ENCODE peak calls at places on chromosomes 6 and 20, in seven cellular contexts. J is mammary epithelial cell, I is thoracic aorta, E is tibial artery, H is hepatocyte, X is brain microvascular endothelial cell, V is cardiac fibroblast. Y is an unnamed sample.

GRCh38 chr20:60046011-60046413 is 87.8 kb downstream of the CDH26 start:
- DNase-seq in J (no peak), I (no peak), E (no peak), H (peak; percentile 30), X (no peak), V (no peak), Y (peak; percentile 29)

GRCh38 chr20:51902933-51903332 is 100.6 kb upstream of the SALL4 start:
- DNase-seq in J (no peak), I (no peak), E (no peak), H (no peak), X (no peak), V (no peak), Y (no peak)

GRCh38 chr20:12434672-12435071 is 517.0 kb downstream of the BTBD3 start:
- DNase-seq in J (no peak), I (no peak), E (no peak), H (no peak), X (no peak), V (no peak), Y (no peak)

GRCh38 chr20:49595811-49596545 is 28.0 kb upstream of the PTGIS start:
- DNase-seq in J (no peak), I (no peak), E (peak; percentile 65), H (no peak), X (peak; percentile 64), V (peak; percentile 51), Y (no peak)

GRCh38 chr20:11891081-11891826 is 26.4 kb upstream of the BTBD3 start:
- DNase-seq in J (peak; percentile 55), I (peak; percentile 5), E (peak; percentile 25), H (peak; percentile 81), X (peak; percentile 21), V (peak; percentile 38), Y (no peak)

GRCh38 chr20:18750735-18751134 is 62.8 kb upstream of the SCP2D1 start:
- DNase-seq in J (no peak), I (no peak), E (no peak), H (no peak), X (no peak), V (no peak), Y (no peak)

GRCh38 chr6:148602136-148602535 is 144.7 kb upstream of the UST start:
- DNase-seq in J (no peak), I (no peak), E (no peak), H (no peak), X (no peak), V (no peak), Y (no peak)

GRCh38 chr6:43299338-43300293 is 1.6 kb downstream of the SLC22A7 start:
- DNase-seq in J (no peak), I (no peak), E (no peak), H (no peak), X (no peak), V (no peak), Y (no peak)

GRCh38 chr6:132673376-132674094 is 14.6 kb upstream of the TAAR1 start:
- DNase-seq in J (peak; percentile 12), I (no peak), E (no peak), H (no peak), X (no peak), V (no peak), Y (no peak)

GRCh38 chr6:165515963-165516624 is 146.9 kb downstream of the PDE10A start:
- DNase-seq in J (no peak), I (no peak), E (no peak), H (no peak), X (peak; percentile 25), V (peak; percentile 69), Y (no peak)

GRCh38 chr6:15441215-15441868 is 195.5 kb downstream of the JARID2 start:
- DNase-seq in J (peak; percentile 50), I (peak; percentile 6), E (peak; percentile 48), H (peak; percentile 77), X (peak; percentile 70), V (peak; percentile 87), Y (peak; percentile 59)

GRCh38 chr20:59360934-59361333 is 60.5 kb downstream of the EDN3 start:
- DNase-seq in J (no peak), I (no peak), E (no peak), H (no peak), X (no peak), V (no peak), Y (no peak)

GRCh38 chr6:167645383-167645782 is 181.3 kb upstream of the AFDN start:
- DNase-seq in J (no peak), I (no peak), E (no peak), H (no peak), X (no peak), V (no peak), Y (no peak)

GRCh38 chr6:144683216-144684070 is 398.3 kb downstream of the UTRN start:
- DNase-seq in J (no peak), I (peak; percentile 18), E (no peak), H (no peak), X (no peak), V (no peak), Y (no peak)

GRCh38 chr6:33768644-33769120 is 20.2 kb downstream of the LEMD2 start:
- DNase-seq in J (peak; percentile 46), I (peak; percentile 60), E (peak; percentile 83), H (peak; percentile 90), X (peak; percentile 74), V (peak; percentile 86), Y (peak; percentile 49)

GRCh38 chr20:50385733-50386640 is 124.2 kb upstream of the PTPN1 start:
- DNase-seq in J (no peak), I (no peak), E (no peak), H (no peak), X (no peak), V (no peak), Y (no peak)

GRCh38 chr6:80767808-80768207 is 661.3 kb downstream of the BCKDHB start:
- DNase-seq in J (peak; percentile 57), I (peak; percentile 6), E (peak; percentile 87), H (no peak), X (peak; percentile 88), V (peak; percentile 88), Y (peak; percentile 81)

GRCh38 chr20:21291026-21291425 is 12.1 kb upstream of the XRN2 start:
- DNase-seq in J (peak; percentile 5), I (no peak), E (no peak), H (no peak), X (no peak), V (peak; percentile 35), Y (no peak)

GRCh38 chr6:101490857-101491256 is 97.3 kb downstream of the GRIK2 start:
- DNase-seq in J (peak; percentile 27), I (no peak), E (no peak), H (no peak), X (no peak), V (no peak), Y (no peak)

GRCh38 chr6:101486124-101486523 is 92.6 kb downstream of the GRIK2 start:
- DNase-seq in J (no peak), I (no peak), E (no peak), H (no peak), X (no peak), V (no peak), Y (no peak)

GRCh38 chr6:101489456-101489855 is 95.9 kb downstream of the GRIK2 start:
- DNase-seq in J (no peak), I (no peak), E (no peak), H (no peak), X (no peak), V (no peak), Y (no peak)
- TF ChIP-seq CTCF in J (no peak), I (no peak), E (no peak), H (no peak), X (no peak), V (no peak), Y (no peak)

DNA sequence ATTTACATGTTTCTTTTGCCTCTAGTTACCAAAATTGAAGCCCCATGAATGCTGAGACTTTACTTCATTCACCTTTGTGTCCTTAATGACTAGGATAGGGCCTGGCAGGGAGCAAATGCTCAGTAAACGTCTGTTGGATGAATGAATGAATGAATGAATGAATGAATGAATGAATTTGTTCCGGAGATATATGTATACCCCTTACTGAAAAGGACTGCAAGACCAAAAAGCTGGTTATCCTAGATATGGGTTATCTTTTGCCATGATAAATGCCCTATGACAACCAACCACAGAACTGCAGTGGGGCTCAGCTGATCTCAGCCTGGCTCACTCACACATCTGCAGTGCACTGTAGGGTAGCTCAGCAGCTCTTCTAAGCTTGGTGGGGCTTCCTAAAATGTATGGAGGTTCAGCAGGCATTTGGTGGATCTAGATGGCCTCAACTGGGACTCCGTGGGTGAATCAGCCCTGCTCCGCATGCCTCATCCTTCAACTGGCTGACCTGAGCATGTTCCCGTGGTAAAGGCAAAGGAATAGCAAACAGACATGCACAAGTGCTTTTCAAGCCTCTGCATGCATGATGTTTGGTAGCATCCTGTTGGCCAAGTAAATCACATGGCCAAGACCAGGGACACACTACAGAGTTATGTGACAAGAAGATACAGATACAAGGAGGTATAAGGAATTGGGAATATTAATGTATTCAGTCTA is 378.7 kb upstream of the SOX4 start:
- DNase-seq in J (peak; percentile 33), I (no peak), E (no peak), H (no peak), X (no peak), V (no peak), Y (no peak)
- H3K4me3 ChIP-seq in J (no peak overlapping the region), I (no peak overlapping the region), E (no peak overlapping the region), H (no peak overlapping the region), X (no peak overlapping the region), V (no peak overlapping the region), Y (no peak overlapping the region)

GRCh38 chr6:74347161-74347560 is 651.2 kb downstream of the CD109 start:
- DNase-seq in J (no peak), I (no peak), E (no peak), H (no peak), X (no peak), V (no peak), Y (no peak)

GRCh38 chr6:74343804-74344203 is 647.8 kb downstream of the CD109 start:
- DNase-seq in J (no peak), I (no peak), E (no peak), H (peak; percentile 5), X (no peak), V (peak; percentile 43), Y (no peak)
- TF ChIP-seq CTCF in J (peak; percentile 19), I (peak; percentile 26), E (no peak), H (peak; percentile 38), X (peak; percentile 48), V (peak; percentile 37), Y (peak; percentile 12)

GRCh38 chr20:53658327-53658726 is 64.7 kb upstream of the ZNF217 start:
- DNase-seq in J (no peak), I (no peak), E (no peak), H (no peak), X (no peak), V (no peak), Y (no peak)

GRCh38 chr20:53662595-53662994 is 69.0 kb upstream of the ZNF217 start:
- DNase-seq in J (no peak), I (no peak), E (no peak), H (no peak), X (no peak), V (no peak), Y (no peak)

GRCh38 chr20:53658973-53659372 is 65.3 kb upstream of the ZNF217 start:
- DNase-seq in J (no peak), I (no peak), E (no peak), H (no peak), X (no peak), V (no peak), Y (no peak)

GRCh38 chr20:53660947-53661381 is 67.3 kb upstream of the ZNF217 start:
- DNase-seq in J (no peak), I (no peak), E (no peak), H (no peak), X (no peak), V (no peak), Y (no peak)

GRCh38 chr20:53660078-53660909 is 66.7 kb upstream of the ZNF217 start:
- DNase-seq in J (no peak), I (no peak), E (no peak), H (no peak), X (no peak), V (peak; percentile 36), Y (no peak)
- H3K4me3 ChIP-seq in J (no peak overlapping the region), I (peak overlapping the region; percentile 76), E (peak overlapping the region; percentile 54), H (no peak overlapping the region), X (peak overlapping the region; percentile 51), V (no peak overlapping the region), Y (no peak overlapping the region)

GRCh38 chr6:161584929-161585328 is 311.1 kb upstream of the AGPAT4 start:
- DNase-seq in J (no peak), I (no peak), E (no peak), H (no peak), X (no peak), V (no peak), Y (no peak)
- TF ChIP-seq CTCF in J (no peak), I (no peak), E (no peak), H (no peak), X (no peak), V (no peak), Y (no peak)

Y was measured in astrocyte of the cerebellum.